ENCODE peak calls at places on chromosomes 3 and 15, in six cellular contexts. One of them, this sample, is unnamed.

GRCh38 chr3:101461451-101461850 is 51.6 kb downstream of the SENP7 start:
- DNase-seq in HFFc6: no peak
- DNase-seq in epithelial cell of esophagus: no peak
- DNase-seq in mucosa of descending colon: no peak
- DNase-seq in hepatic stellate cell: no peak
- DNase-seq in iPS-NIHi11: no peak
- DNase-seq in this sample: no peak

GRCh38 chr15:37933685-37934084 is 755 bp upstream of the TMCO5A start:
- DNase-seq in epithelial cell of esophagus: no peak
- DNase-seq in HFFc6: peak
- DNase-seq in iPS-NIHi11: no peak
- DNase-seq in hepatic stellate cell: peak
- DNase-seq in mucosa of descending colon: no peak
- DNase-seq in this sample: no peak

GRCh38 chr15:51314391-51315337 is 23.7 kb downstream of the CYP19A1 start:
- DNase-seq in epithelial cell of esophagus: no peak
- DNase-seq in mucosa of descending colon: no peak
- DNase-seq in hepatic stellate cell: no peak
- DNase-seq in iPS-NIHi11: no peak
- DNase-seq in HFFc6: no peak
- DNase-seq in this sample: no peak

GRCh38 chr3:140552403-140552802 is 125.5 kb upstream of the TRIM42 start:
- DNase-seq in iPS-NIHi11: peak
- DNase-seq in hepatic stellate cell: no peak
- DNase-seq in epithelial cell of esophagus: peak
- DNase-seq in HFFc6: no peak
- DNase-seq in mucosa of descending colon: no peak
- DNase-seq in this sample: peak

GRCh38 chr3:182682263-182683229 is 110.8 kb upstream of the ATP11B start:
- DNase-seq in epithelial cell of esophagus: peak
- DNase-seq in hepatic stellate cell: peak
- DNase-seq in iPS-NIHi11: peak
- DNase-seq in mucosa of descending colon: peak
- DNase-seq in HFFc6: no peak
- DNase-seq in this sample: peak

GRCh38 chr3:14725564-14726420 is 50.9 kb downstream of the C3orf20 start:
- DNase-seq in iPS-NIHi11: no peak
- DNase-seq in mucosa of descending colon: peak
- DNase-seq in hepatic stellate cell: peak
- DNase-seq in HFFc6: no peak
- DNase-seq in epithelial cell of esophagus: no peak
- DNase-seq in this sample: no peak

GRCh38 chr3:48678056-48678455 is 7.7 kb downstream of the NCKIPSD start:
- DNase-seq in iPS-NIHi11: no peak
- DNase-seq in mucosa of descending colon: no peak
- DNase-seq in hepatic stellate cell: peak
- DNase-seq in epithelial cell of esophagus: no peak
- DNase-seq in HFFc6: peak
- DNase-seq in this sample: peak

GRCh38 chr3:167066977-167067843 is 312.9 kb downstream of the ZBBX start:
- DNase-seq in iPS-NIHi11: peak
- DNase-seq in epithelial cell of esophagus: no peak
- DNase-seq in HFFc6: no peak
- DNase-seq in hepatic stellate cell: no peak
- DNase-seq in mucosa of descending colon: no peak
- DNase-seq in this sample: peak

This sample was measured in kidney tubule cell.